ENCODE peak calls at places on chromosomes 12 and 14, in five cellular contexts. C is K562, L is sigmoid colon, E is A549, Q is stomach. S is an unnamed sample.
A peak's percentile ranks its signal among the peaks of the same experiment; 100 is the strongest.

GRCh38 chr12:104772336-104772735 is 185.8 kb downstream of the SLC41A2 start:
- DNase-seq in L (no peak), E (no peak), Q (no peak), C (no peak), S (no peak)

GRCh38 chr14:103629503-103630121 is 601 bp downstream of the KLC1 start:
- DNase-seq in L (peak; percentile 78), C (peak; percentile 62), E (peak; percentile 43), Q (peak; percentile 55), S (peak; percentile 58)

GRCh38 chr12:82765971-82766705 is 79.4 kb downstream of the TMTC2 start:
- DNase-seq in Q (no peak), E (no peak), C (no peak), L (no peak), S (no peak)

GRCh38 chr14:56709201-56709600 is 101.1 kb downstream of the OTX2 start:
- DNase-seq in C (no peak), Q (no peak), L (no peak), E (no peak), S (no peak)

GRCh38 chr12:111806304-111806703 is 35.7 kb upstream of the MAPKAPK5 start:
- DNase-seq in Q (no peak), E (no peak), L (peak; percentile 17), C (no peak), S (no peak)

GRCh38 chr12:79424109-79424721 is 266.5 kb downstream of the PAWR start:
- DNase-seq in L (no peak), E (peak; percentile 55), C (no peak), Q (no peak), S (no peak)

GRCh38 chr14:55126932-55127490 is 2.0 kb upstream of the LGALS3 start:
- DNase-seq in E (no peak), C (no peak), L (no peak), Q (no peak), S (no peak)

GRCh38 chr14:104009297-104009696 is 67.0 kb upstream of the RD3L start:
- DNase-seq in L (no peak), C (no peak), Q (no peak), E (no peak), S (no peak)

GRCh38 chr12:79776111-79776510 is 85.3 kb upstream of the PAWR start:
- DNase-seq in L (no peak), Q (no peak), E (no peak), C (no peak), S (no peak)

GRCh38 chr12:93734784-93735183 is 57.6 kb downstream of the CRADD start:
- DNase-seq in L (no peak), E (no peak), C (no peak), Q (no peak), S (no peak)

GRCh38 chr12:105935106-105935505 is 203.6 kb downstream of the NUAK1 start:
- DNase-seq in C (no peak), L (no peak), E (no peak), Q (no peak), S (no peak)

GRCh38 chr14:78403278-78403815 is 233.2 kb downstream of the NRXN3 start:
- DNase-seq in L (no peak), E (no peak), C (no peak), Q (no peak), S (no peak)

GRCh38 chr12:19138551-19139344 is 9.2 kb downstream of the PLEKHA5 start:
- DNase-seq in L (no peak), C (peak; percentile 18), E (no peak), Q (no peak), S (no peak)

GRCh38 chr12:105157598-105157997 is 50.1 kb downstream of the WASHC4 start:
- DNase-seq in E (no peak), L (no peak), Q (no peak), C (no peak), S (no peak)

GRCh38 chr12:52234226-52234810 is 1.3 kb downstream of the KRT7 start:
- DNase-seq in L (peak; percentile 34), C (no peak), E (no peak), Q (no peak), S (no peak)

GRCh38 chr14:59464651-59465569 is at the start of gene GPR135:
- DNase-seq in Q (peak; percentile 67), C (no peak), E (no peak), L (peak; percentile 88), S (peak; percentile 72)
- TF ChIP-seq POLR2A in Q (no peak), C (no peak), E (no peak), L (no peak), S (no peak)

GRCh38 chr12:110575326-110575725 is 7.8 kb downstream of the PPTC7 start:
- DNase-seq in L (no peak), E (no peak), Q (no peak), C (no peak), S (no peak)
- TF ChIP-seq EP300 in L (no peak), E (no peak), Q (no peak), C (no peak), S (no peak)

DNA sequence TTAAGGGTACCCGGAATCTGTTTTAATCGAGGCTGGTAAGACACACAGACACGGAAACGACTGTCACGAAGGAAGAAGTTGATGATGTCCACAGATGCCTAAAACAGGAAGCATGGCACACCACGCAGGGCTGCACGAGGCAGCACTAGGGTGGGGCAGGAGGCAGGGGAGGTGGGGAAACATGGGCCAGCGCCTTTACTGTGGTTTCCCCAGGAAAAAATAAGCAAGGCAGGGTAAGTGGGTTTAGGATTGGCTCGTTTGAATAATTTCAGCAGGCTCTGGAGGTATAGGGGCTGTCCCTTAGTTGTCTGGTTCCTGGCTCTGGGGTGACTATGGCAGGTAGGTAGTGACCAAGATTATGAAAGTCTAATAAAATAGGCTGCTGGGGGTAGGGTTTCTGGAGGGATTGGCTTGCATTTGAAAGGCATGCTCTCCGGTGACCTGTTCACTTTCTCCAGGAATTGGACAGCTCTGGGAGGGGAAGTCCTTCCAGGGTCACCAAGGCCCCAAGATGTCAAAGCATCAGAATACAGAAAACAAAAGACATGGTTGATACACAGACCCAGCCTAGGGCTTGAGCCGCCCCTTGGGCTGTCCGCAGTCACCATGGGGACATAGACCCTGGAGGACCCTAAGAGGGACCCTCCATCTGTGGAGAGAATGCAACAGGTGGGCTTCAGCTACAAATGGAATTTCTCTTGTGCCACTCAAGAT is 35.3 kb downstream of the MAP1LC3B2 start:
- DNase-seq in Q (no peak), E (no peak), C (no peak), L (no peak), S (peak; percentile 20)
- H3K4me1 ChIP-seq in Q (peaks cover 52% of the 10 kb centered on the region), E (peaks cover 40% of the 10 kb centered on the region), C (peaks cover 32% of the 10 kb centered on the region), L (peaks cover 31% of the 10 kb centered on the region), S (peaks cover 32% of the 10 kb centered on the region)

DNA sequence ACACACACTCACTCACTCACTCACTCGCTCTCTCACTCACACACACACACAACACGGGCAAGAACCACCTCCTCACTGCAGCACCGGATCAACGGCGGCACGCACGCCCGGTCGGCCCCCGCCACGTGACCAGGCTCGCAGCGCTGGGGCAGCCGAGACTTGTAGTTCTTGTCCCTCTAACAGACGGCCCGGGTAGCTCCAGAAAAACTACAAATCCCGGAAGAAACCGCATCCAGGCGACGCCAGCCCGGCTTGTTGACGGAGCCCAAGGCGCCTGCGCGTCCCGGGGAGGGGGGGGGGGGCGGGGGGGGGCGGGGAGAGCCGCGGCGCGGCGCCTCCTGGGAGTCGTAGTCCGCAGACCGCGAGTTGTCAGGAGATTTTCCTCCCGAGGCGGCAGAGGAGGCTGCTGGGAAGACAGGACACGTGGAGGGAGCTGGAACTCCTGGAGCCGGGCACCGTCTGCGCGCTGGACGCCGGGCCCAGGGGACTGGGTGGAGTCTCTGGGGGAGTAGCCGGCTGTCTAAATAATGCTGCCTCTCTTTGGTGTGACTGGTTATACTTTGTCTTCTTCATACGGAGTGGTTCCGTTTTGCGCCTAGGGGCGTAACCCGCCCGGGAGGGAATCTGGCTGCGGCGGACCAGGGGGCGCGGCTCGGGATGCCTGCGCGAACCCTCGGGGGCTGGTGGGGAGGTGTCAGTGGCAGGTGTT is at the start of gene MAX:
- DNase-seq in C (peak; percentile 95), Q (peak; percentile 98), E (peak; percentile 96), L (peak; percentile 99), S (peak; percentile 98)
- TF ChIP-seq POLR2A in C (peak; percentile 63), Q (no peak), E (peak; percentile 65), L (peak; percentile 87), S (peak; percentile 95)

GRCh38 chr12:80938397-80938796 is 663 bp upstream of the LIN7A start:
- DNase-seq in C (no peak), Q (no peak), E (no peak), L (no peak), S (no peak)

GRCh38 chr12:80937391-80938238 is at the start of gene LIN7A:
- DNase-seq in C (no peak), Q (peak; percentile 27), L (peak; percentile 66), E (peak; percentile 12), S (peak; percentile 14)

GRCh38 chr12:80936642-80937390 is 918 bp downstream of the LIN7A start:
- DNase-seq in C (no peak), E (peak; percentile 16), Q (peak; percentile 27), L (peak; percentile 69), S (peak; percentile 51)

GRCh38 chr12:80941916-80942315 is 4.2 kb upstream of the LIN7A start:
- DNase-seq in L (no peak), C (no peak), Q (no peak), E (no peak), S (no peak)

GRCh38 chr12:80939231-80939950 is 1.7 kb upstream of the LIN7A start:
- DNase-seq in L (no peak), Q (no peak), C (no peak), E (no peak), S (no peak)
- TF ChIP-seq EP300 in L (no peak), Q (no peak), C (no peak), E (no peak), S (no peak)

GRCh38 chr12:2284857-2285256 is 232.1 kb downstream of the CACNA1C start:
- DNase-seq in L (peak; percentile 84), C (peak; percentile 9), E (peak; percentile 47), Q (peak; percentile 66), S (peak; percentile 83)

GRCh38 chr12:2286051-2286450 is 233.3 kb downstream of the CACNA1C start:
- DNase-seq in L (no peak), Q (no peak), C (no peak), E (no peak), S (no peak)

GRCh38 chr12:2286461-2287131 is 233.8 kb downstream of the CACNA1C start:
- DNase-seq in E (no peak), L (no peak), Q (no peak), C (no peak), S (no peak)

GRCh38 chr12:2284321-2284813 is 231.6 kb downstream of the CACNA1C start:
- DNase-seq in C (no peak), L (no peak), Q (no peak), E (no peak), S (no peak)

DNA sequence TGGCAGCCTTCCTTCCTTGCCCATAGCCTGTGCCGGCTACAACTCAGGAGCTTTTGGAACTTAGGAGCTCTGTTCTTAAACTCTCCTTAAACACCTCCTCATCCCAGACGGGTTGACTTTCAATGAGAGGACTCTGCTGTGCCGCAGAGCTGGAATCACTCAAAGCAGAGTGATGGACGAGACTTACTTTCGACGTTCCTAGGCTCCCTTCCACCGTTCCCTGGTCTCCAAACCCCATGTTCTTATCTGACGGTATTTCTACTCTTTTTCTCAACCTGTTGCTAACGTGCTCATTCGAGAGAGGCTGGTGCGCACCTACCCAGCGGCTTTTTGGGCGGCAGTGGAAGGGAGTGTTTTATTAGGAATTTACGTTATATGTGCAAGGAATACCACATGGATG is 232.7 kb downstream of the CACNA1C start:
- DNase-seq in L (no peak), Q (no peak), E (no peak), C (no peak), S (no peak)
- H3K4me1 ChIP-seq in L (peaks cover 88% of the 10 kb centered on the region), Q (peaks cover 72% of the 10 kb centered on the region), E (no peaks in the 10 kb centered on the region), C (no peaks in the 10 kb centered on the region), S (peaks cover 32% of the 10 kb centered on the region)

GRCh38 chr12:26113853-26114719 is 10.8 kb downstream of the BHLHE41 start:
- DNase-seq in L (peak; percentile 97), C (peak; percentile 88), E (peak; percentile 73), Q (peak; percentile 96), S (peak; percentile 97)
- TF ChIP-seq POLR2A in L (peak; percentile 61), C (no peak), E (peak; percentile 57), Q (no peak), S (peak; percentile 75)

GRCh38 chr12:27162229-27162537 is 79.8 kb upstream of the C12orf71 start:
- DNase-seq in Q (no peak), L (no peak), E (no peak), C (no peak), S (no peak)
- TF ChIP-seq EP300 in Q (no peak), L (no peak), E (no peak), C (no peak), S (no peak)

S was measured in transverse colon.